ENCODE peak calls at places on chromosomes 7 and 10, in seven cellular contexts. O is brain microvascular endothelial cell, I is foreskin fibroblast, Z is WERI-Rb-1, J is OCI-LY7, R is IMR-90, K is body of pancreas. N is an unnamed sample.

GRCh38 chr7:151076863-151077704 is 3.5 kb downstream of the FASTK start:
- DNase-seq in O (no peak), I (peak), Z (no peak), J (no peak), R (no peak), K (no peak), N (no peak)

GRCh38 chr10:132814469-132814856 is 28.5 kb upstream of the NKX6-2 start:
- DNase-seq in O (no peak), I (no peak), Z (no peak), J (no peak), R (no peak), K (no peak), N (no peak)

GRCh38 chr10:47336387-47337134 is 11.6 kb upstream of the RBP3 start:
- DNase-seq in O (peak), I (peak), Z (no peak), J (no peak), R (peak), K (no peak), N (peak)

GRCh38 chr7:144763291-144763690 is 72.6 kb downstream of the TPK1 start:
- DNase-seq in O (no peak), I (no peak), Z (no peak), J (no peak), R (no peak), K (no peak), N (no peak)

GRCh38 chr7:27172388-27172774 is 1.7 kb downstream of the HOXA10 start:
- DNase-seq in O (no peak), I (peak), Z (no peak), J (no peak), R (no peak), K (no peak), N (no peak)

GRCh38 chr10:37871568-37872251 is 14.3 kb upstream of the ZNF248 start:
- DNase-seq in O (no peak), I (no peak), Z (no peak), J (no peak), R (no peak), K (no peak), N (no peak)

GRCh38 chr10:74145133-74145532 is 5.5 kb downstream of the AP3M1 start:
- DNase-seq in O (peak), I (peak), Z (no peak), J (no peak), R (peak), K (no peak), N (peak)

GRCh38 chr7:6402741-6403140 is 45.0 kb downstream of the DAGLB start:
- DNase-seq in O (no peak), I (no peak), Z (no peak), J (no peak), R (no peak), K (no peak), N (no peak)

GRCh38 chr10:70661623-70662361 is 10.5 kb upstream of the ADAMTS14 start:
- DNase-seq in O (no peak), I (no peak), Z (no peak), J (no peak), R (no peak), K (no peak), N (no peak)

GRCh38 chr10:79266543-79267312 is 80.5 kb upstream of the PPIF start:
- DNase-seq in O (peak), I (peak), Z (no peak), J (peak), R (peak), K (peak), N (peak)

GRCh38 chr7:30254717-30255095 is 29.7 kb upstream of the ZNRF2 start:
- DNase-seq in O (no peak), I (no peak), Z (no peak), J (no peak), R (no peak), K (no peak), N (no peak)

GRCh38 chr10:6136215-6137201 is 47.7 kb downstream of the RBM17 start:
- DNase-seq in O (peak), I (peak), Z (no peak), J (no peak), R (peak), K (no peak), N (peak)

GRCh38 chr10:131078131-131078881 is 233.2 kb downstream of the TCERG1L start:
- DNase-seq in O (no peak), I (no peak), Z (no peak), J (no peak), R (no peak), K (no peak), N (no peak)

GRCh38 chr10:96814264-96814663 is 17.8 kb upstream of the LCOR start:
- DNase-seq in O (peak), I (peak), Z (no peak), J (no peak), R (peak), K (no peak), N (peak)

GRCh38 chr7:105245398-105246099 is 143.2 kb downstream of the SRPK2 start:
- DNase-seq in O (no peak), I (no peak), Z (peak), J (peak), R (no peak), K (no peak), N (no peak)

GRCh38 chr7:99843808-99844207 is 16.0 kb downstream of the CYP3A43 start:
- DNase-seq in O (no peak), I (peak), Z (no peak), J (no peak), R (no peak), K (no peak), N (no peak)

GRCh38 chr7:41617987-41618386 is 84.9 kb downstream of the INHBA start:
- DNase-seq in O (no peak), I (no peak), Z (no peak), J (no peak), R (no peak), K (no peak), N (no peak)

GRCh38 chr10:98534046-98534445 is 87.3 kb upstream of the HPS1 start:
- DNase-seq in O (no peak), I (peak), Z (no peak), J (no peak), R (no peak), K (no peak), N (no peak)

GRCh38 chr7:122354656-122355055 is 50.1 kb upstream of the FEZF1 start:
- DNase-seq in O (no peak), I (no peak), Z (no peak), J (no peak), R (no peak), K (no peak), N (no peak)

GRCh38 chr10:12448729-12449391 is 99.5 kb downstream of the CAMK1D start:
- DNase-seq in O (peak), I (peak), Z (no peak), J (peak), R (peak), K (no peak), N (peak)

GRCh38 chr10:47311193-47311899 is 10.9 kb upstream of the GDF2 start:
- DNase-seq in O (no peak), I (no peak), Z (no peak), J (no peak), R (no peak), K (peak), N (no peak)

GRCh38 chr7:131250331-131250730 is 77.3 kb upstream of the MKLN1 start:
- DNase-seq in O (no peak), I (no peak), Z (peak), J (no peak), R (peak), K (no peak), N (no peak)

GRCh38 chr10:123655763-123656162 is 10.4 kb upstream of the GPR26 start:
- DNase-seq in O (no peak), I (no peak), Z (no peak), J (no peak), R (no peak), K (no peak), N (no peak)

GRCh38 chr7:130297628-130298027 is 4.7 kb downstream of the CPA4 start:
- DNase-seq in O (no peak), I (no peak), Z (no peak), J (no peak), R (no peak), K (no peak), N (no peak)

GRCh38 chr7:123492485-123492884 is 41.9 kb downstream of the IQUB start:
- DNase-seq in O (no peak), I (no peak), Z (no peak), J (no peak), R (no peak), K (no peak), N (no peak)

GRCh38 chr10:43263551-43264323 is 3.1 kb downstream of the RASGEF1A start:
- DNase-seq in O (no peak), I (no peak), Z (no peak), J (no peak), R (no peak), K (peak), N (no peak)
- TF ChIP-seq CTCF in O (peak), I (peak), Z (peak), J (no peak), R (peak), K (no peak), N (peak)

GRCh38 chr7:44448922-44449321 is 41.5 kb downstream of the NUDCD3 start:
- DNase-seq in O (no peak), I (peak), Z (no peak), J (no peak), R (peak), K (no peak), N (no peak)
- H3K4me3 ChIP-seq in O (no peak), I (no peak), Z (no peak), J (no peak), R (no peak), K (no peak), N (no peak)

DNA sequence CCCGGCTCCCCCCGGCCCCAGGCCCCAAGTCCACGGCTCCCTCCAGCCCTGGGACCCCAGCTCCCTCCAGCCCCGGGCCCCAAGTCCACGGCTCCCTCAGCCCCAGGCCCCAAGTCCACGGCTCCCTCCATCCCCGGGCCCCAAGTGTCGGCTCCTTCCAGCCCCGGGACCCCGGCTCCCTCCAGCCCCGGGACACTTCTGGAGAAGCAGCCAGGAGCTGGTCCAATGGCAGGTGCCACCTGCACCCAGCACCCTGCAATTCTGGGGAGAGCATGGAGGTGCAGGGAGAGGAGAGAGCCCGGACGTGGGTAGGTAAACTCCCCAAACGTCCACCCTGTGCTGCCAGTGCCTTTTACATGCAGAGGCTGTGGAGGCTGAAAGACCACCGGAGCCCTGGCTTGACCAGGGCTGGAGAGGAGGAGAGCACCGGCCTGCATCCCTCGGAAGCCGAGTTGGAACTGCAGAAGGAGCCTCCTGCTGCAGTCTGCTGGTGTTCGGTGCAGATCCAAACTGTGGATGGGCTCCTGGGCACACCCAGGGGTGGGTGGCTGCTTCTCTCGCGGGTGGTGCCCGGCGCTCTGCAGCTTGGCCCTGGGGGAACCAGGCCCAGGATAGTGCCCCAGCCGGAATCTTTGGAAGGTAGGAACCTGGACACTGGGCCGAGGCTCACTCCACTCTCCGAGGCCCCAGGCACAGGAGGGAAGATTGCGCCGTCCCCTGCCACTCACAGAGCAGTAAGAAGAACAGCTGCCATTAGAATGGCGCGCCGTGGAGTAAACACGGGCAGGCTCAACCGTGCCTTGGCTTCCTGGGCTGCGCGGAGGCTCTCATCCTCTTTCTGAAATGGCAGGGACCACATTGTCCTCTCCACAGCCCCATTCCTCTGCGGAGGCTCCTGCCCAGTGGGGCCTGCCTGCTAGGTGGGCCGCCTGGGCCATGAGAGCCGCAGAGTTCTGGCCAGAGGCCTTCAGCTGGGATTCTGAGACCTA is 14.7 kb downstream of the SHH start:
- DNase-seq in O (no peak), I (no peak), Z (no peak), J (no peak), R (no peak), K (no peak), N (no peak)
- TF ChIP-seq CTCF in O (no peak), I (no peak), Z (no peak), J (peak), R (no peak), K (no peak), N (no peak)

GRCh38 chr10:124683816-124684215 is 60.4 kb downstream of the FAM53B start:
- DNase-seq in O (no peak), I (no peak), Z (no peak), J (peak), R (no peak), K (no peak), N (no peak)
- H3K4me3 ChIP-seq in O (no peak), I (no peak), Z (no peak), J (no peak), R (no peak), K (no peak), N (no peak)

DNA sequence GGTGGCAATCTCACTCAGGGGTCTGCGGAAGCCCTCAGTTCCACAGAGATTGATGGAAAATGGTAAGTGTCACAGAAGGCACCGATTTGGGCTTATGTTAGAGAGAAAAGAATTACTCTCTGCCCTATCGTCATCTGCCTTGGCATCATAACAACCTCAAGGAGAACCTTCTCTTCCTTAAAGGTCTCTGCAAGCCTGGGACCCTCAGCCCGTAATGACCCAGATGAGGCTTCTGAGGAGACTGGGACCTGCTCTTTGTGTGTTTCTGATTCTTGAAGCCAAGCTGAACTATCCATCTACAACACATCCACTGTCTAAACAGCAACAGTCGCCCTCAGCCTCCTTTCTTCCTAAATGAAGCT is 263.1 kb upstream of the AOAH start:
- DNase-seq in O (no peak), I (no peak), Z (no peak), J (no peak), R (no peak), K (no peak), N (no peak)
- TF ChIP-seq CTCF in O (no peak), I (no peak), Z (no peak), J (no peak), R (no peak), K (no peak), N (no peak)

GRCh38 chr10:17452060-17452894 is 2.1 kb downstream of the ST8SIA6 start:
- DNase-seq in O (no peak), I (peak), Z (no peak), J (no peak), R (no peak), K (no peak), N (no peak)
- H3K4me3 ChIP-seq in O (no peak), I (no peak), Z (no peak), J (no peak), R (no peak), K (no peak), N (peak)

GRCh38 chr10:108899686-108900085 is 1023.6 kb downstream of the XPNPEP1 start:
- DNase-seq in O (no peak), I (no peak), Z (peak), J (no peak), R (no peak), K (no peak), N (no peak)
- TF ChIP-seq CTCF in O (no peak), I (no peak), Z (peak), J (no peak), R (no peak), K (no peak), N (no peak)